ENCODE peak calls at places on chromosome 22, in four cellular contexts. P is A549, Z is GM12878, W is HepG2. Y is an unnamed sample.

GRCh38 chr22:44459041-44459440 is 39.0 kb downstream of the RTL6 start:
- DNase-seq in P (no peak), Z (no peak), W (no peak), Y (no peak)

GRCh38 chr22:22446527-22446926 is 62.0 kb downstream of the ZNF280B start:
- DNase-seq in P (no peak), Z (no peak), W (no peak), Y (no peak)

GRCh38 chr22:47237890-47238480 is 475.5 kb downstream of the TBC1D22A start:
- DNase-seq in P (no peak), Z (no peak), W (no peak), Y (no peak)

GRCh38 chr22:22884010-22884887 is 3.4 kb upstream of the IGLL5 start:
- DNase-seq in P (peak), Z (no peak), W (peak), Y (peak)

GRCh38 chr22:17672417-17672991 is 33.9 kb downstream of the BCL2L13 start:
- DNase-seq in P (no peak), Z (no peak), W (no peak), Y (peak)

GRCh38 chr22:49212466-49212865 is 615.2 kb downstream of the BRD1 start:
- DNase-seq in P (no peak), Z (no peak), W (no peak), Y (no peak)

GRCh38 chr22:43889366-43890253 is 2.2 kb downstream of the PNPLA5 start:
- DNase-seq in P (no peak), Z (no peak), W (no peak), Y (peak)

GRCh38 chr22:50030315-50031188 is 18.0 kb upstream of the IL17REL start:
- DNase-seq in P (peak), Z (no peak), W (peak), Y (peak)

GRCh38 chr22:36036167-36036624 is 7.6 kb upstream of the RBFOX2 start:
- DNase-seq in P (no peak), Z (no peak), W (no peak), Y (no peak)

GRCh38 chr22:17970205-17970708 is 54.1 kb downstream of the MICAL3 start:
- DNase-seq in P (no peak), Z (no peak), W (no peak), Y (peak)

GRCh38 chr22:35491908-35492380 is 48.7 kb upstream of the RASD2 start:
- DNase-seq in P (no peak), Z (no peak), W (no peak), Y (no peak)

GRCh38 chr22:49670610-49671330 is 156.9 kb downstream of the BRD1 start:
- DNase-seq in P (no peak), Z (no peak), W (no peak), Y (no peak)

GRCh38 chr22:25753252-25753651 is 11.3 kb downstream of the MYO18B start:
- DNase-seq in P (no peak), Z (no peak), W (no peak), Y (no peak)

GRCh38 chr22:49869855-49870712 is 16.4 kb downstream of the ZBED4 start:
- DNase-seq in P (no peak), Z (no peak), W (no peak), Y (no peak)

GRCh38 chr22:22940961-22941605 is 53.5 kb downstream of the IGLL5 start:
- DNase-seq in P (no peak), Z (no peak), W (no peak), Y (no peak)

GRCh38 chr22:22981670-22982571 is 88.4 kb upstream of the GNAZ start:
- DNase-seq in P (no peak), Z (no peak), W (no peak), Y (no peak)

GRCh38 chr22:26479792-26480610 is 3.6 kb downstream of the HPS4 start:
- DNase-seq in P (no peak), Z (no peak), W (peak), Y (no peak)

GRCh38 chr22:24737582-24737981 is 36.9 kb downstream of the PIWIL3 start:
- DNase-seq in P (no peak), Z (no peak), W (no peak), Y (no peak)
- TF ChIP-seq BHLHE40 in P (no peak), Z (no peak), W (no peak), Y (no peak)

GRCh38 chr22:27715078-27715477 is 86.5 kb downstream of the MN1 start:
- DNase-seq in P (no peak), Z (no peak), W (no peak), Y (no peak)
- H3K27ac ChIP-seq in P (peak), Z (no peak), W (no peak), Y (no peak)

DNA sequence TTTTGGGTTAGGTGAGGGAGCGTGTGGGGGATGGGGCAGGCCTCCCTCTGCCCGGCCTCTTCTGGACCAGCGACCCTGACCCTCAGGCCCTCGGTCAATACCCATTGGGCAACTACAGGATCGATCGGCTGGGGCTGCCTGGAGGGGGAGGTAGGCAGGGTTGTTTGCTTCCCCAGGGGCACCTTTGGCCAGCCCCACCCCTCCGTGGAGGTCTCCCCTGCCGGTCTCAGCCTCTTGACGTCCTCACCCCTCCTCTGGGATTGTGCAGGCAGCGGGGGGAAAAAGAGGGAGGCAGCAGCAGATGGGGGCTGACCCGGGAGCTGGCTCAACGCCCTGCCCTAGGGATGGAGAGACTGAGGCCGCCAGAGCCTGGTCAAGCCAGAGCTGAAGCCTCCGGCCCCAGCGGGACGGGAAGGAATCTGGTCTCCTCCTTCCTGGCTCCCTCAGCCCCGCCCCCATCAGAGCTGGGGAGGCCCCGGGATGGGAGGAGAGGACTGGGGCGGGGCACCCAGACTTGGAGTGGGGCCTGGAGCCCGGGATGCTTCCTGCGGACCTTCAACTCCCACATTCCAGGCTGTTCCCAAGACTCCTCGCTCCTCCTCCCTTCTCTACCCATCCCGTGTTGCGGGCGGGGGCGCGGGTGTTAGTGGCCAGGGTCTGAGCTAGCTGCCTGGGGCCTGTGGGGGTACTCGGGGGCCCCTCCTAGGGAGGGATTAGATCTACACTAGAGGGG is 14.4 kb upstream of the CDC42EP1 start:
- DNase-seq in P (peak), Z (no peak), W (peak), Y (peak)
- TF ChIP-seq BHLHE40 in P (no peak), Z (no peak), W (peak), Y (no peak)

DNA sequence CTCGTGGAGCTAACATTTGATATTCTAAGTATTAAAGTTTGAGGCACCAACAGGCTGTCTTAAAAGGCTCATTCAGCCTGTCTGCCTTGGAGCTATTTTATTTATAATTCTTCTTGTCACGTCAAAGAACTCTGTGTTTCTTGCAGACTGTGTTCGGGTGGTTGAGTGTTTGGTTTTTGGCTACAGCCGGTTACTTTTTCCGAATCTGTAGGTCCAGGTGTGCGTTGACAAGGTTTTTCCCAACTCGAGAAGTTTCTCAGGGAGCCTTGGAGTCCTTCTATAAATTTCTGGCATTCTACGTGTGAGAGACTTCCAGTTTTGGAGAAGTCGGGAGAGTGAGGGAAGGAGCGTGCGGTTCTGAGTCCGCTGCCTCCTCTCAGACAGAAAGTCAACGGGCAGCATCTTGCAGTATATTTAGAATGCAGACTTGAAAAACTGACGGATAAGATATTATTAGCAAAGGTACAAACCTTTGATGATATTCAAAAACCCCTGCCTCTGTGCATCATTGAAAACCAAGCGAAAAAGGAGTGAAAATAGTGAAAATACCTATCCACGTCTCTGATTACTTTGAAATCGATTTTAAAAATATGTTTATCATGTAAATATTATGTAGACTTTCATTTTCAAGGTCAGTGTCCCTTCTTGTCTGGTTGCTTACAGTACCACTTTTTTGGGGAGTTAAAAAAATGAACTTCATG is 85.2 kb upstream of the PPARA start:
- DNase-seq in P (no peak), Z (no peak), W (no peak), Y (no peak)
- H3K27ac ChIP-seq in P (peak), Z (no peak), W (no peak), Y (no peak)

GRCh38 chr22:42072606-42073330 is 1.3 kb upstream of the PHETA2 start:
- DNase-seq in P (no peak), Z (no peak), W (no peak), Y (no peak)

GRCh38 chr22:42068351-42068730 is 2.3 kb downstream of the NAGA start:
- DNase-seq in P (no peak), Z (no peak), W (no peak), Y (no peak)

GRCh38 chr22:42073568-42074152 is 388 bp upstream of the PHETA2 start:
- DNase-seq in P (no peak), Z (no peak), W (no peak), Y (no peak)

GRCh38 chr22:42069801-42070516 is 653 bp downstream of the NAGA start:
- DNase-seq in P (no peak), Z (no peak), W (no peak), Y (no peak)

GRCh38 chr22:42070517-42071422 is at the start of gene NAGA:
- DNase-seq in P (peak), Z (peak), W (peak), Y (peak)
- TF ChIP-seq BHLHE40 in P (no peak), Z (peak), W (no peak), Y (no peak)

GRCh38 chr22:24510694-24511625 is 15.8 kb downstream of the UPB1 start:
- DNase-seq in P (no peak), Z (no peak), W (peak), Y (peak)
- H3K27ac ChIP-seq in P (no peak), Z (peak), W (peak), Y (no peak)

GRCh38 chr22:20957691-20958440 is 9.2 kb upstream of the AIFM3 start:
- DNase-seq in P (peak), Z (no peak), W (no peak), Y (no peak)

GRCh38 chr22:20959578-20960461 is 7.2 kb upstream of the AIFM3 start:
- DNase-seq in P (no peak), Z (no peak), W (no peak), Y (no peak)

GRCh38 chr22:20955548-20955947 is 11.5 kb upstream of the AIFM3 start:
- DNase-seq in P (no peak), Z (no peak), W (no peak), Y (no peak)

GRCh38 chr22:20956258-20957117 is 10.6 kb upstream of the AIFM3 start:
- DNase-seq in P (peak), Z (no peak), W (peak), Y (peak)

DNA sequence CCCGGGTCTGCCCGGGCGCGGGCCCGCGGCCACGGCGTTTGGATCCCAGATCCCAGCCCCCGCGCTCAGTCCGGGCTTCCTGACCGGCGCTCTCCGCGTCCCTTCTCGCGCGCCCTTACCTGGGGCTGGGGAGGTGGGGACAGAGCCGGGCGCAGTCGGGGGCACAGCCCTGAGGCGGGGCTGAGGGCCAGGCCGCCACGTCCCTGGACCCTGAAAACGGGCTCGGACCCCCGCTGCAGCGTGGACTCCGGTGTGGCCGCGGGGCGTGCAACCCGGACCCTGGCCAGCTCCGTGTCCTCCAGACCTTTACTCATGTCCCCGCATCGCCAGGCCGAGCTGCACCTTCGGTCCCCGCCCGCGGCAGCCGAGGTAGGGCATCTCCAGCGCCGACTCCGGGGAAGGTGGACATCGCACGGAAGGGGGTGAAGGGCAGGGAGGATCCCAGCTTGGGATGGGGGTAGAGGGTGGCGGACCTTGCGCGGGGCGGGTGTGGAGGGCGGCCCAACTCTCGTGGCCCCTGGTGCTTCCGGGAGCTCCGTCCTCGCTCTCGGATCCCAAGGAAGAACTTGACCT is 9.9 kb upstream of the AIFM3 start:
- DNase-seq in P (peak), Z (no peak), W (no peak), Y (no peak)
- TF ChIP-seq BHLHE40 in P (no peak), Z (no peak), W (no peak), Y (no peak)

GRCh38 chr22:39283312-39284141 is 35.9 kb downstream of the RPL3 start:
- DNase-seq in P (no peak), Z (no peak), W (peak), Y (peak)
- H3K27ac ChIP-seq in P (peak), Z (no peak), W (peak), Y (peak)

Y was measured in IMR-90.